ENCODE peak calls at places on chromosomes 2 and 18, in ten cellular contexts. V is IMR-90; G is tibial artery; P is effector memory CD4-positive, alpha-beta T cell; I is K562; E is fibroblast of lung; N is tibial nerve; D is heart right ventricle; S is RWPE2; F is transverse colon. J is an unnamed sample. For H3K4me1 and H3K9me3, the result is how much of the 10 kb centered on the place peaks cover.

GRCh38 chr2:134304726-134305509 is 51.0 kb downstream of the MGAT5 start:
- DNase-seq in V (no peak), G (no peak), P (no peak), I (no peak), E (no peak), N (no peak), D (no peak), S (no peak), F (no peak), J (peak)

GRCh38 chr2:29123584-29124349 is 8.6 kb downstream of the CLIP4 start:
- DNase-seq in V (peak), G (no peak), P (no peak), I (no peak), E (peak), N (no peak), D (no peak), S (peak), F (no peak), J (no peak)

GRCh38 chr2:96661324-96661723 is 18.8 kb downstream of the FER1L5 start:
- DNase-seq in V (no peak), G (no peak), P (no peak), I (no peak), E (no peak), N (no peak), D (no peak), S (no peak), F (no peak), J (no peak)

GRCh38 chr18:27704721-27705361 is 472.1 kb downstream of the CDH2 start:
- DNase-seq in V (no peak), G (no peak), P (no peak), I (no peak), E (no peak), N (no peak), D (no peak), S (no peak), F (no peak), J (no peak)

GRCh38 chr18:62399781-62400308 is 74.7 kb downstream of the TNFRSF11A start:
- DNase-seq in V (no peak), G (no peak), P (no peak), I (no peak), E (no peak), N (no peak), D (no peak), S (no peak), F (peak), J (no peak)

GRCh38 chr2:152814475-152815030 is 96.1 kb downstream of the ARL6IP6 start:
- DNase-seq in V (no peak), G (no peak), P (no peak), I (no peak), E (no peak), N (no peak), D (no peak), S (no peak), F (peak), J (no peak)

GRCh38 chr2:922230-922629 is 28.4 kb upstream of the SNTG2 start:
- DNase-seq in V (no peak), G (no peak), P (no peak), I (no peak), E (no peak), N (no peak), D (no peak), S (no peak), F (no peak), J (no peak)

GRCh38 chr18:9944805-9945204 is 31.0 kb downstream of the VAPA start:
- DNase-seq in V (no peak), G (no peak), P (no peak), I (no peak), E (no peak), N (no peak), D (no peak), S (no peak), F (no peak), J (no peak)

GRCh38 chr2:240912878-240913809 is 7.0 kb downstream of the CROCC2 start:
- DNase-seq in V (peak), G (no peak), P (no peak), I (no peak), E (peak), N (no peak), D (no peak), S (no peak), F (no peak), J (no peak)

GRCh38 chr18:63140038-63140450 is 179.5 kb downstream of the BCL2 start:
- DNase-seq in V (no peak), G (no peak), P (no peak), I (no peak), E (no peak), N (no peak), D (no peak), S (no peak), F (no peak), J (no peak)

GRCh38 chr2:24083567-24084385 is 858 bp downstream of the TP53I3 start:
- DNase-seq in V (peak), G (peak), P (peak), I (peak), E (peak), N (no peak), D (no peak), S (peak), F (peak), J (no peak)

GRCh38 chr2:168060956-168061750 is 186.2 kb downstream of the STK39 start:
- DNase-seq in V (peak), G (no peak), P (no peak), I (no peak), E (peak), N (no peak), D (no peak), S (no peak), F (no peak), J (no peak)

GRCh38 chr2:160294339-160294803 is 94.3 kb upstream of the ITGB6 start:
- DNase-seq in V (peak), G (peak), P (no peak), I (no peak), E (peak), N (peak), D (no peak), S (no peak), F (peak), J (no peak)
- H3K4me1 ChIP-seq in V (under half), G (under half), P (under half), I (under half), E (under half), N (under half), D (under half), S (under half), F (under half), J (under half)

GRCh38 chr2:173296235-173296634 is 58.4 kb upstream of the CDCA7 start:
- DNase-seq in V (no peak), G (no peak), P (no peak), I (no peak), E (no peak), N (no peak), D (no peak), S (no peak), F (no peak), J (no peak)
- H3K9me3 ChIP-seq in V (under half), G (under half), P (under half), I (under half), E (under half), N (under half), D (half or more), S (under half), F (under half), J (under half)

GRCh38 chr2:224584111-224584764 is 925 bp downstream of the CUL3 start:
- DNase-seq in V (peak), G (peak), P (no peak), I (no peak), E (peak), N (no peak), D (peak), S (no peak), F (peak), J (peak)
- H3K4me1 ChIP-seq in V (under half), G (under half), P (under half), I (under half), E (under half), N (under half), D (under half), S (under half), F (half or more), J (half or more)

DNA sequence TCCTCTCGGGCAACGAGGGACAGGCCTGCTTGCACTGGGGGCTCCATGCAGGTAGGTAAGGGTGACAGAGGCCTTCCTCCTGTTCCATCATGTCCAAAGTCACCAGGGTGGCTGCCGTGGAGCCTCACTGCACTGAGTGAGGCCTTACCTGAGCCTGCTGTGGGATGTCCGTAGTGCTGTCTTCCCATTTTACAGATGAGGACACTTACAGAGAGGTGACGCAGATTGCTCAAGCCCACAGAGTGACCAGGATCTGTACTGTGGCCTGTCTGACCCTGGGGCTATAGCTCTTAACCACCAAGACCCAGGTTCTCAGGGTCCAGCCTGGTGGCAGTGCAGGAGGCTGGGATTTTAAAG is 5.4 kb downstream of the ATOH8 start:
- DNase-seq in V (no peak), G (no peak), P (no peak), I (no peak), E (no peak), N (no peak), D (no peak), S (no peak), F (no peak), J (no peak)
- H3K9me3 ChIP-seq in V (under half), G (under half), P (under half), I (under half), E (under half), N (under half), D (under half), S (under half), F (under half), J (under half)

J was measured in CD4-positive, alpha-beta memory T cell.